ENCODE peak calls at places on chromosome 11, in four cellular contexts. One of them, this sample, is unnamed.

GRCh38 chr11:36425593-36426206 is 84.4 kb downstream of the TRAF6 start:
- DNase-seq in astrocyte of the spinal cord: peak
- DNase-seq in AG09309: no peak
- DNase-seq in cardiac fibroblast: no peak
- DNase-seq in this sample: no peak

GRCh38 chr11:14081541-14082211 is 119.2 kb downstream of the SPON1 start:
- DNase-seq in cardiac fibroblast: peak
- DNase-seq in astrocyte of the spinal cord: no peak
- DNase-seq in AG09309: no peak
- DNase-seq in this sample: no peak

GRCh38 chr11:104524276-104524675 is 360.3 kb upstream of the PDGFD start:
- DNase-seq in AG09309: no peak
- DNase-seq in astrocyte of the spinal cord: no peak
- DNase-seq in cardiac fibroblast: peak
- DNase-seq in this sample: no peak

GRCh38 chr11:14934641-14935351 is 37.4 kb downstream of the CALCA start:
- DNase-seq in astrocyte of the spinal cord: no peak
- DNase-seq in AG09309: no peak
- DNase-seq in cardiac fibroblast: no peak
- DNase-seq in this sample: no peak

GRCh38 chr11:18567081-18567480 is 21.5 kb downstream of the UEVLD start:
- DNase-seq in cardiac fibroblast: no peak
- DNase-seq in astrocyte of the spinal cord: no peak
- DNase-seq in AG09309: no peak
- DNase-seq in this sample: no peak

GRCh38 chr11:47078751-47079524 is 97.7 kb downstream of the ARFGAP2 start:
- DNase-seq in astrocyte of the spinal cord: no peak
- DNase-seq in AG09309: peak
- DNase-seq in cardiac fibroblast: peak
- DNase-seq in this sample: no peak

GRCh38 chr11:97722065-97722464 is 1298.7 kb upstream of the CNTN5 start:
- DNase-seq in astrocyte of the spinal cord: peak
- DNase-seq in AG09309: no peak
- DNase-seq in cardiac fibroblast: peak
- DNase-seq in this sample: no peak

GRCh38 chr11:8241373-8242112 is 22.1 kb downstream of the LMO1 start:
- DNase-seq in astrocyte of the spinal cord: no peak
- DNase-seq in cardiac fibroblast: no peak
- DNase-seq in AG09309: no peak
- DNase-seq in this sample: no peak

GRCh38 chr11:64742087-64742939 is 1.6 kb downstream of the RASGRP2 start:
- DNase-seq in AG09309: no peak
- DNase-seq in cardiac fibroblast: no peak
- DNase-seq in astrocyte of the spinal cord: no peak
- DNase-seq in this sample: no peak

GRCh38 chr11:79708319-79708928 is 267.6 kb upstream of the TENM4 start:
- DNase-seq in cardiac fibroblast: peak
- DNase-seq in AG09309: peak
- DNase-seq in astrocyte of the spinal cord: peak
- DNase-seq in this sample: peak

GRCh38 chr11:73415854-73416615 is 39.8 kb downstream of the RELT start:
- DNase-seq in astrocyte of the spinal cord: peak
- DNase-seq in cardiac fibroblast: no peak
- DNase-seq in AG09309: peak
- DNase-seq in this sample: no peak

GRCh38 chr11:11068113-11068512 is 210.3 kb upstream of the ZBED5 start:
- DNase-seq in cardiac fibroblast: no peak
- DNase-seq in AG09309: no peak
- DNase-seq in astrocyte of the spinal cord: no peak
- DNase-seq in this sample: no peak

GRCh38 chr11:44595964-44596381 is 30.5 kb downstream of the CD82 start:
- DNase-seq in cardiac fibroblast: peak
- DNase-seq in AG09309: no peak
- DNase-seq in astrocyte of the spinal cord: peak
- DNase-seq in this sample: no peak

GRCh38 chr11:76283190-76283589 is 76.9 kb upstream of the WNT11 start:
- DNase-seq in AG09309: no peak
- DNase-seq in cardiac fibroblast: no peak
- DNase-seq in astrocyte of the spinal cord: no peak
- DNase-seq in this sample: no peak

GRCh38 chr11:101446238-101446637 is 137.6 kb downstream of the TRPC6 start:
- DNase-seq in AG09309: peak
- DNase-seq in cardiac fibroblast: peak
- DNase-seq in astrocyte of the spinal cord: peak
- DNase-seq in this sample: no peak

GRCh38 chr11:125923012-125923579 is 18.8 kb downstream of the DDX25 start:
- DNase-seq in cardiac fibroblast: peak
- DNase-seq in astrocyte of the spinal cord: peak
- DNase-seq in AG09309: peak
- DNase-seq in this sample: peak

GRCh38 chr11:86558219-86558618 is 114.2 kb downstream of the ME3 start:
- DNase-seq in AG09309: no peak
- DNase-seq in cardiac fibroblast: peak
- DNase-seq in astrocyte of the spinal cord: no peak
- DNase-seq in this sample: no peak

GRCh38 chr11:75029836-75030631 is 41.3 kb downstream of the NEU3 start:
- DNase-seq in cardiac fibroblast: no peak
- DNase-seq in astrocyte of the spinal cord: no peak
- DNase-seq in AG09309: no peak
- DNase-seq in this sample: no peak

GRCh38 chr11:92125316-92125715 is 99.3 kb upstream of the FAT3 start:
- DNase-seq in cardiac fibroblast: no peak
- DNase-seq in AG09309: no peak
- DNase-seq in astrocyte of the spinal cord: no peak
- DNase-seq in this sample: no peak

GRCh38 chr11:44208976-44209603 is 100.8 kb downstream of the ALX4 start:
- DNase-seq in AG09309: no peak
- DNase-seq in cardiac fibroblast: no peak
- DNase-seq in astrocyte of the spinal cord: no peak
- DNase-seq in this sample: no peak

GRCh38 chr11:117273550-117274289 is 17.4 kb upstream of the BACE1-AS start:
- DNase-seq in astrocyte of the spinal cord: peak
- DNase-seq in AG09309: peak
- DNase-seq in cardiac fibroblast: peak
- DNase-seq in this sample: no peak

GRCh38 chr11:11845066-11845465 is 3.3 kb downstream of the USP47 start:
- DNase-seq in AG09309: no peak
- DNase-seq in cardiac fibroblast: no peak
- DNase-seq in astrocyte of the spinal cord: no peak
- DNase-seq in this sample: no peak

GRCh38 chr11:79864882-79865281 is 424.1 kb upstream of the TENM4 start:
- DNase-seq in cardiac fibroblast: no peak
- DNase-seq in AG09309: no peak
- DNase-seq in astrocyte of the spinal cord: no peak
- DNase-seq in this sample: no peak

GRCh38 chr11:108135845-108136599 is 14.7 kb downstream of the ACAT1 start:
- DNase-seq in AG09309: no peak
- DNase-seq in cardiac fibroblast: peak
- DNase-seq in astrocyte of the spinal cord: peak
- DNase-seq in this sample: no peak

GRCh38 chr11:1763796-1764661 is at the start of gene CTSD:
- DNase-seq in astrocyte of the spinal cord: peak
- DNase-seq in cardiac fibroblast: peak
- DNase-seq in AG09309: no peak
- DNase-seq in this sample: peak
- TF ChIP-seq CTCF in astrocyte of the spinal cord: peak
- TF ChIP-seq CTCF in cardiac fibroblast: no peak
- TF ChIP-seq CTCF in AG09309: no peak
- TF ChIP-seq CTCF in this sample: no peak

GRCh38 chr11:114025329-114025907 is 34.1 kb upstream of the ZBTB16 start:
- DNase-seq in astrocyte of the spinal cord: no peak
- DNase-seq in cardiac fibroblast: peak
- DNase-seq in AG09309: no peak
- DNase-seq in this sample: no peak

GRCh38 chr11:114031599-114032320 is 27.8 kb upstream of the ZBTB16 start:
- DNase-seq in astrocyte of the spinal cord: no peak
- DNase-seq in AG09309: no peak
- DNase-seq in cardiac fibroblast: no peak
- DNase-seq in this sample: no peak

GRCh38 chr11:114027396-114027795 is 32.1 kb upstream of the ZBTB16 start:
- DNase-seq in cardiac fibroblast: no peak
- DNase-seq in AG09309: no peak
- DNase-seq in astrocyte of the spinal cord: no peak
- DNase-seq in this sample: no peak

GRCh38 chr11:114027941-114028340 is 31.6 kb upstream of the ZBTB16 start:
- DNase-seq in cardiac fibroblast: peak
- DNase-seq in AG09309: no peak
- DNase-seq in astrocyte of the spinal cord: no peak
- DNase-seq in this sample: no peak

DNA sequence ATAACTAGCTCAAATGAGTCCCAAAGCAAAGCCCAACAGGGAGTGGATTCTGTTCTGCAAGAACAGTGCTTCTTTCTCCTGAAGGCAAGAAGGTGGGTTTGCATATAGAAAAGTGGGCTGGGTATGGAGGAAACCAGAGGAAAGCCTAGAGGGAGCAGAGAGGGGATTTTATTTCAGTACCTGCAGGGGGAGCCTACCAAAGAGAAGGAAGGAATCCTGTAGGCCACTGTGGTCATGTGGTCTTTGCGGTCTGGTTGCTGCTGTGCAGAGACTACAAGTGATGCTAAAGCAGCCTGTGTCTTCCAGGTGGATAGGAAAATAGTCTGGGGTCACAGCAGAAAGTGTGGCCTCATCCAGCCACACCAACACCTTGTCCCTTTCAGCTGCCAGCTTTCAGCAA is 33.2 kb upstream of the ZBTB16 start:
- DNase-seq in astrocyte of the spinal cord: peak
- DNase-seq in cardiac fibroblast: peak
- DNase-seq in AG09309: no peak
- DNase-seq in this sample: no peak
- TF ChIP-seq CTCF in astrocyte of the spinal cord: peak
- TF ChIP-seq CTCF in cardiac fibroblast: peak
- TF ChIP-seq CTCF in AG09309: peak
- TF ChIP-seq CTCF in this sample: peak

GRCh38 chr11:57378166-57378565 is 2.8 kb downstream of the PRG3 start:
- DNase-seq in cardiac fibroblast: no peak
- DNase-seq in astrocyte of the spinal cord: no peak
- DNase-seq in AG09309: no peak
- DNase-seq in this sample: no peak
- TF ChIP-seq CTCF in cardiac fibroblast: no peak
- TF ChIP-seq CTCF in astrocyte of the spinal cord: no peak
- TF ChIP-seq CTCF in AG09309: no peak
- TF ChIP-seq CTCF in this sample: no peak

GRCh38 chr11:70448983-70449567 is 50.7 kb downstream of the CTTN start:
- DNase-seq in astrocyte of the spinal cord: no peak
- DNase-seq in cardiac fibroblast: no peak
- DNase-seq in AG09309: no peak
- DNase-seq in this sample: no peak
- TF ChIP-seq CTCF in astrocyte of the spinal cord: peak
- TF ChIP-seq CTCF in cardiac fibroblast: peak
- TF ChIP-seq CTCF in AG09309: peak
- TF ChIP-seq CTCF in this sample: peak

This sample was measured in neural crest cell.